ENCODE peak calls at places on chromosomes 3 and 15, in seven cellular contexts. Q, F, R, U, M, O and G are unnamed samples.

GRCh38 chr3:60147249-60147648 is 1097.4 kb upstream of the CFAP20DC start:
- DNase-seq in M (no peak), R (no peak), O (no peak), F (no peak), Q (no peak), U (no peak), G (no peak)

GRCh38 chr3:101638262-101638745 is 38.6 kb downstream of the ZBTB11 start:
- DNase-seq in F (no peak), R (no peak), U (no peak), M (no peak), Q (peak), O (no peak), G (no peak)

GRCh38 chr3:150450906-150451305 is 42.8 kb downstream of the TSC22D2 start:
- DNase-seq in M (no peak), U (no peak), R (no peak), F (no peak), Q (no peak), O (no peak), G (no peak)

GRCh38 chr15:100468265-100468664 is 60.5 kb downstream of the CERS3 start:
- DNase-seq in R (no peak), F (peak), Q (no peak), U (no peak), O (no peak), M (no peak), G (no peak)

GRCh38 chr3:116785226-116785625 is 75.6 kb downstream of the TUSC7 start:
- DNase-seq in F (no peak), U (no peak), M (no peak), R (no peak), O (no peak), Q (no peak), G (no peak)

GRCh38 chr3:12501360-12502020 is 17.2 kb downstream of the TSEN2 start:
- DNase-seq in Q (no peak), O (no peak), F (no peak), R (no peak), M (no peak), U (no peak), G (no peak)

GRCh38 chr15:65058394-65059368 is 9.1 kb downstream of the RASL12 start:
- DNase-seq in F (no peak), U (peak), O (no peak), M (peak), Q (no peak), R (no peak), G (no peak)

GRCh38 chr3:173889522-173890055 is 492.0 kb downstream of the NLGN1 start:
- DNase-seq in F (no peak), R (no peak), M (no peak), O (no peak), U (no peak), Q (no peak), G (no peak)

GRCh38 chr15:81356252-81356651 is 17.8 kb downstream of the TMC3 start:
- DNase-seq in U (no peak), O (no peak), M (no peak), Q (no peak), F (no peak), R (no peak), G (no peak)

GRCh38 chr3:177427540-177427939 is 230.3 kb upstream of the TBL1XR1 start:
- DNase-seq in Q (no peak), O (no peak), M (no peak), U (no peak), F (no peak), R (no peak), G (no peak)

GRCh38 chr15:84648539-84648938 is 5.5 kb downstream of the WDR73 start:
- DNase-seq in Q (no peak), M (no peak), O (no peak), R (no peak), U (no peak), F (no peak), G (no peak)

GRCh38 chr3:188452158-188452772 is 298.3 kb downstream of the LPP start:
- DNase-seq in R (no peak), O (no peak), M (peak), F (no peak), Q (no peak), U (no peak), G (no peak)

GRCh38 chr3:169085827-169086226 is 577.7 kb downstream of the MECOM start:
- DNase-seq in R (no peak), O (peak), Q (peak), M (no peak), U (no peak), F (peak), G (no peak)

GRCh38 chr15:99296386-99296785 is 45.1 kb downstream of the LRRC28 start:
- DNase-seq in U (no peak), Q (no peak), O (no peak), R (no peak), M (no peak), F (no peak), G (no peak)

GRCh38 chr3:112093180-112093522 is 7.0 kb downstream of the C3orf52 start:
- DNase-seq in F (no peak), O (no peak), R (no peak), M (no peak), U (no peak), Q (no peak), G (no peak)

GRCh38 chr3:86938706-86939105 is 52.2 kb downstream of the VGLL3 start:
- DNase-seq in U (no peak), Q (no peak), F (no peak), R (no peak), O (no peak), M (no peak), G (no peak)

GRCh38 chr3:138944842-138945645 is 1.9 kb downstream of the FOXL2 start:
- DNase-seq in O (no peak), R (no peak), M (no peak), U (no peak), F (no peak), Q (peak), G (no peak)

GRCh38 chr15:69991493-69991892 is 106.2 kb downstream of the TLE3 start:
- DNase-seq in O (no peak), U (no peak), F (no peak), M (no peak), R (no peak), Q (peak), G (no peak)

GRCh38 chr15:31266712-31267111 is 59.9 kb upstream of the KLF13 start:
- DNase-seq in O (no peak), F (no peak), R (no peak), Q (no peak), U (no peak), M (no peak), G (no peak)

GRCh38 chr3:26198609-26199008 is 408.7 kb downstream of the OXSM start:
- DNase-seq in M (no peak), O (no peak), R (no peak), Q (no peak), U (no peak), F (no peak), G (no peak)

GRCh38 chr3:183218826-183219225 is 34.2 kb upstream of the B3GNT5 start:
- DNase-seq in U (no peak), O (no peak), M (no peak), R (no peak), F (no peak), Q (no peak), G (no peak)

GRCh38 chr3:87793322-87793877 is 265.4 kb downstream of the CGGBP1 start:
- DNase-seq in M (no peak), U (no peak), O (no peak), R (no peak), F (no peak), Q (no peak), G (no peak)

GRCh38 chr3:160931474-160931873 is 173.7 kb downstream of the B3GALNT1 start:
- DNase-seq in Q (no peak), M (no peak), U (no peak), F (no peak), O (no peak), R (no peak), G (no peak)

GRCh38 chr15:51856714-51857380 is 27.4 kb downstream of the TMOD3 start:
- DNase-seq in F (no peak), U (no peak), O (no peak), R (no peak), Q (no peak), M (no peak), G (no peak)

GRCh38 chr3:4864503-4864902 is 114.7 kb upstream of the BHLHE40 start:
- DNase-seq in Q (no peak), M (no peak), R (no peak), U (no peak), F (no peak), O (no peak), G (no peak)

GRCh38 chr3:180926526-180926925 is 14.1 kb downstream of the FXR1 start:
- DNase-seq in F (no peak), U (no peak), R (no peak), O (no peak), M (no peak), Q (no peak), G (no peak)

GRCh38 chr3:128884992-128885391 is 5.6 kb downstream of the ACAD9 start:
- DNase-seq in O (no peak), U (no peak), M (no peak), Q (no peak), F (no peak), R (no peak), G (no peak)

GRCh38 chr3:28467414-28467813 is 118.8 kb upstream of the AZI2 start:
- DNase-seq in F (no peak), O (no peak), U (no peak), M (no peak), Q (no peak), R (no peak), G (no peak)

GRCh38 chr15:62600376-62600775 is 435.3 kb upstream of the C2CD4B start:
- DNase-seq in F (no peak), U (no peak), O (no peak), Q (no peak), M (no peak), R (no peak), G (no peak)

GRCh38 chr3:130896101-130896500 is 2.2 kb downstream of the ATP2C1 start:
- DNase-seq in R (no peak), Q (no peak), U (no peak), O (no peak), F (no peak), M (no peak), G (no peak)